ENCODE peak calls at places on chromosomes 5 and 9, in nine cellular contexts. D, Z, W, X, H, U, R, Y and A are unnamed samples.

GRCh38 chr9:447230-448025 is 232.8 kb downstream of the DOCK8 start:
- DNase-seq in R (peak; percentile 64), Y (peak; percentile 41), Z (peak; percentile 12), W (no peak), U (peak; percentile 22), H (no peak), X (peak; percentile 51), D (peak; percentile 60), A (no peak)

GRCh38 chr5:160649304-160649703 is 202.7 kb downstream of the ATP10B start:
- DNase-seq in H (no peak), U (no peak), X (no peak), Z (no peak), R (no peak), Y (peak; percentile 21), D (no peak), W (no peak), A (no peak)

GRCh38 chr9:98057095-98057799 is 715 bp downstream of the NANS start:
- DNase-seq in U (no peak), H (no peak), X (no peak), D (no peak), W (no peak), R (no peak), Y (no peak), Z (no peak), A (no peak)

GRCh38 chr9:133715866-133716563 is 22.1 kb downstream of the SARDH start:
- DNase-seq in U (no peak), Y (no peak), D (peak; percentile 45), W (no peak), X (no peak), R (no peak), Z (no peak), H (peak; percentile 61), A (no peak)

GRCh38 chr9:132288371-132288770 is 66.4 kb downstream of the SETX start:
- DNase-seq in W (no peak), R (no peak), Z (peak; percentile 49), X (no peak), U (no peak), H (no peak), Y (no peak), D (no peak), A (no peak)

GRCh38 chr5:138981131-138981530 is 106.0 kb upstream of the LRRTM2 start:
- DNase-seq in U (no peak), Z (peak; percentile 79), X (no peak), Y (no peak), R (no peak), D (no peak), H (no peak), W (no peak), A (no peak)

GRCh38 chr9:98330831-98331230 is 75.4 kb upstream of the TBC1D2 start:
- DNase-seq in R (no peak), U (no peak), D (no peak), Y (no peak), W (no peak), H (no peak), Z (no peak), X (no peak), A (no peak)

GRCh38 chr5:9316041-9316440 is 229.8 kb downstream of the SEMA5A start:
- DNase-seq in U (no peak), X (no peak), R (no peak), Y (no peak), Z (no peak), H (no peak), W (no peak), D (no peak), A (no peak)

GRCh38 chr5:68267044-68267443 is 51.5 kb downstream of the PIK3R1 start:
- DNase-seq in Z (no peak), R (no peak), D (no peak), U (no peak), H (no peak), X (no peak), W (no peak), Y (no peak), A (no peak)

GRCh38 chr5:124007675-124008398 is 495.9 kb downstream of the CSNK1G3 start:
- DNase-seq in R (no peak), Y (no peak), X (no peak), H (no peak), D (no peak), U (no peak), Z (no peak), W (no peak), A (no peak)

GRCh38 chr5:7856855-7857254 is 5.9 kb upstream of the CFAP90 start:
- DNase-seq in Z (peak; percentile 34), H (no peak), U (no peak), D (no peak), W (peak; percentile 17), R (no peak), X (no peak), Y (peak; percentile 35), A (peak; percentile 34)

GRCh38 chr5:5800801-5801761 is 378.6 kb downstream of the ICE1 start:
- DNase-seq in Y (no peak), R (no peak), H (no peak), Z (no peak), D (no peak), W (no peak), U (no peak), X (no peak), A (no peak)

GRCh38 chr9:589723-590122 is 251.8 kb upstream of the DMRT1 start:
- DNase-seq in R (no peak), Z (peak; percentile 44), Y (no peak), D (no peak), U (no peak), W (no peak), X (no peak), H (no peak), A (no peak)

GRCh38 chr5:181283347-181283746 is 22.4 kb upstream of the TRIM52 start:
- DNase-seq in Y (no peak), W (no peak), R (no peak), X (no peak), H (no peak), D (no peak), U (no peak), Z (no peak), A (no peak)

GRCh38 chr9:34989946-34990635 is 546 bp downstream of the DNAJB5 start:
- DNase-seq in R (peak; percentile 62), Z (peak; percentile 78), H (peak; percentile 87), Y (peak; percentile 46), W (no peak), D (peak; percentile 58), U (peak; percentile 51), X (no peak), A (peak; percentile 86)

GRCh38 chr5:41457094-41457493 is 53.3 kb downstream of the PLCXD3 start:
- DNase-seq in D (no peak), W (no peak), Y (no peak), Z (no peak), X (no peak), R (no peak), H (no peak), U (no peak), A (no peak)

GRCh38 chr9:89515416-89515815 is 17.5 kb upstream of the SEMA4D start:
- DNase-seq in D (no peak), X (no peak), Y (no peak), R (no peak), U (no peak), W (no peak), H (no peak), Z (no peak), A (no peak)

GRCh38 chr5:140178482-140179116 is 3.6 kb downstream of the CYSTM1 start:
- DNase-seq in X (no peak), D (no peak), H (no peak), Z (no peak), U (no peak), W (no peak), Y (no peak), R (no peak), A (no peak)

GRCh38 chr5:95178046-95178651 is 106.7 kb downstream of the MCTP1 start:
- DNase-seq in X (no peak), Z (no peak), U (no peak), W (peak; percentile 10), D (no peak), Y (peak; percentile 5), H (no peak), R (no peak), A (peak; percentile 94)

GRCh38 chr5:76737131-76737556 is 21.2 kb downstream of the F2R start:
- DNase-seq in Z (no peak), H (no peak), R (no peak), D (no peak), W (no peak), Y (peak; percentile 81), U (no peak), X (no peak), A (no peak)

GRCh38 chr5:33631786-33632185 is 191.0 kb downstream of the TARS1 start:
- DNase-seq in W (no peak), Y (peak; percentile 74), Z (peak; percentile 13), R (no peak), X (no peak), H (no peak), U (no peak), D (no peak), A (no peak)

GRCh38 chr9:104258289-104259045 is 164.4 kb downstream of the SMC2 start:
- DNase-seq in D (no peak), H (no peak), R (no peak), Z (no peak), W (no peak), Y (no peak), X (no peak), U (no peak), A (peak; percentile 26)

GRCh38 chr5:143309661-143310431 is 93.6 kb downstream of the NR3C1 start:
- DNase-seq in W (no peak), R (no peak), U (no peak), Z (peak; percentile 5), H (no peak), X (no peak), Y (peak; percentile 19), D (no peak), A (no peak)

GRCh38 chr9:86337469-86338107 is 16.6 kb downstream of the TUT7 start:
- DNase-seq in R (no peak), Z (no peak), W (no peak), D (no peak), Y (peak; percentile 44), H (no peak), U (no peak), X (no peak), A (no peak)

GRCh38 chr9:92669527-92669889 is 423 bp downstream of the IPPK start:
- DNase-seq in D (peak; percentile 60), Y (no peak), X (no peak), Z (peak; percentile 74), U (no peak), R (peak; percentile 70), W (no peak), H (no peak), A (no peak)

GRCh38 chr9:109629615-109630014 is 131.5 kb upstream of the PTPN3 start:
- DNase-seq in Z (no peak), R (no peak), W (no peak), H (no peak), Y (no peak), U (no peak), D (no peak), X (no peak), A (no peak)

GRCh38 chr5:4730279-4730678 is 409.9 kb upstream of the ADAMTS16 start:
- DNase-seq in R (no peak), U (no peak), Z (no peak), W (no peak), Y (no peak), X (no peak), H (no peak), D (no peak), A (no peak)

GRCh38 chr5:137607771-137608170 is 108.6 kb upstream of the SPOCK1 start:
- DNase-seq in Y (no peak), Z (no peak), D (no peak), R (no peak), H (no peak), X (no peak), W (no peak), U (no peak), A (no peak)

GRCh38 chr5:126054593-126055347 is 368.4 kb upstream of the GRAMD2B start:
- DNase-seq in W (no peak), Z (no peak), R (no peak), Y (no peak), H (no peak), U (no peak), D (no peak), X (no peak), A (no peak)